ENCODE peak calls at places on chromosomes 12 and 14, in eight cellular contexts. One of them, this sample, is unnamed.
A peak's percentile ranks its signal among the peaks of the same experiment; 100 is the strongest.

GRCh38 chr14:105080161-105080560 is 14.9 kb upstream of the GPR132 start:
- DNase-seq in OCI-LY7: no peak
- DNase-seq in lower lobe of right lung: no peak
- DNase-seq in Karpas-422: no peak
- DNase-seq in pancreas: no peak
- DNase-seq in uterus: no peak
- DNase-seq in testis: no peak
- DNase-seq in WERI-Rb-1: no peak
- DNase-seq in this sample: peak; percentile 38

GRCh38 chr14:85463512-85463911 is 66.4 kb upstream of the FLRT2 start:
- DNase-seq in pancreas: no peak
- DNase-seq in uterus: no peak
- DNase-seq in lower lobe of right lung: peak; percentile 51
- DNase-seq in OCI-LY7: no peak
- DNase-seq in WERI-Rb-1: no peak
- DNase-seq in Karpas-422: no peak
- DNase-seq in testis: no peak
- DNase-seq in this sample: no peak

GRCh38 chr12:2291182-2291832 is 238.5 kb downstream of the CACNA1C start:
- DNase-seq in Karpas-422: peak; percentile 86
- DNase-seq in lower lobe of right lung: no peak
- DNase-seq in testis: peak; percentile 51
- DNase-seq in uterus: no peak
- DNase-seq in WERI-Rb-1: peak; percentile 48
- DNase-seq in pancreas: no peak
- DNase-seq in OCI-LY7: peak; percentile 78
- DNase-seq in this sample: no peak

GRCh38 chr12:89461190-89461589 is 63.4 kb downstream of the GALNT4 start:
- DNase-seq in lower lobe of right lung: no peak
- DNase-seq in WERI-Rb-1: no peak
- DNase-seq in testis: no peak
- DNase-seq in pancreas: no peak
- DNase-seq in uterus: no peak
- DNase-seq in OCI-LY7: no peak
- DNase-seq in Karpas-422: no peak
- DNase-seq in this sample: no peak

GRCh38 chr14:22994762-22995275 is 12.5 kb upstream of the AJUBA start:
- DNase-seq in lower lobe of right lung: peak; percentile 61
- DNase-seq in pancreas: no peak
- DNase-seq in testis: peak; percentile 66
- DNase-seq in uterus: peak; percentile 42
- DNase-seq in WERI-Rb-1: peak; percentile 54
- DNase-seq in Karpas-422: peak; percentile 79
- DNase-seq in OCI-LY7: peak; percentile 60
- DNase-seq in this sample: no peak

GRCh38 chr12:49962861-49963765 is 1.4 kb downstream of the AQP5 start:
- DNase-seq in OCI-LY7: no peak
- DNase-seq in testis: peak; percentile 49
- DNase-seq in uterus: no peak
- DNase-seq in WERI-Rb-1: no peak
- DNase-seq in Karpas-422: peak; percentile 96
- DNase-seq in pancreas: peak; percentile 96
- DNase-seq in lower lobe of right lung: peak; percentile 84
- DNase-seq in this sample: peak; percentile 68

GRCh38 chr14:73634333-73634833 is 10.4 kb upstream of the DNAL1 start:
- DNase-seq in OCI-LY7: no peak
- DNase-seq in Karpas-422: no peak
- DNase-seq in testis: peak; percentile 70
- DNase-seq in lower lobe of right lung: peak; percentile 55
- DNase-seq in pancreas: no peak
- DNase-seq in WERI-Rb-1: peak; percentile 45
- DNase-seq in uterus: no peak
- DNase-seq in this sample: no peak

GRCh38 chr14:61918998-61919397 is 156.8 kb downstream of the SNAPC1 start:
- DNase-seq in OCI-LY7: no peak
- DNase-seq in pancreas: no peak
- DNase-seq in WERI-Rb-1: no peak
- DNase-seq in testis: no peak
- DNase-seq in uterus: no peak
- DNase-seq in Karpas-422: no peak
- DNase-seq in lower lobe of right lung: no peak
- DNase-seq in this sample: no peak

GRCh38 chr14:72732022-72732780 is 161.7 kb downstream of the DPF3 start:
- DNase-seq in pancreas: no peak
- DNase-seq in Karpas-422: no peak
- DNase-seq in WERI-Rb-1: no peak
- DNase-seq in testis: no peak
- DNase-seq in OCI-LY7: no peak
- DNase-seq in uterus: no peak
- DNase-seq in lower lobe of right lung: no peak
- DNase-seq in this sample: no peak

GRCh38 chr12:103698752-103699540 is 111.9 kb downstream of the STAB2 start:
- DNase-seq in OCI-LY7: no peak
- DNase-seq in WERI-Rb-1: no peak
- DNase-seq in pancreas: no peak
- DNase-seq in uterus: no peak
- DNase-seq in lower lobe of right lung: no peak
- DNase-seq in testis: no peak
- DNase-seq in Karpas-422: no peak
- DNase-seq in this sample: no peak

GRCh38 chr14:55512421-55512820 is 67.6 kb upstream of the KTN1 start:
- DNase-seq in WERI-Rb-1: no peak
- DNase-seq in pancreas: no peak
- DNase-seq in Karpas-422: no peak
- DNase-seq in OCI-LY7: no peak
- DNase-seq in testis: no peak
- DNase-seq in uterus: no peak
- DNase-seq in lower lobe of right lung: no peak
- DNase-seq in this sample: no peak

GRCh38 chr14:21455592-21455911 is 371 bp downstream of the CHD8 start:
- DNase-seq in lower lobe of right lung: no peak
- DNase-seq in pancreas: no peak
- DNase-seq in OCI-LY7: no peak
- DNase-seq in WERI-Rb-1: no peak
- DNase-seq in Karpas-422: no peak
- DNase-seq in testis: no peak
- DNase-seq in uterus: no peak
- DNase-seq in this sample: no peak

DNA sequence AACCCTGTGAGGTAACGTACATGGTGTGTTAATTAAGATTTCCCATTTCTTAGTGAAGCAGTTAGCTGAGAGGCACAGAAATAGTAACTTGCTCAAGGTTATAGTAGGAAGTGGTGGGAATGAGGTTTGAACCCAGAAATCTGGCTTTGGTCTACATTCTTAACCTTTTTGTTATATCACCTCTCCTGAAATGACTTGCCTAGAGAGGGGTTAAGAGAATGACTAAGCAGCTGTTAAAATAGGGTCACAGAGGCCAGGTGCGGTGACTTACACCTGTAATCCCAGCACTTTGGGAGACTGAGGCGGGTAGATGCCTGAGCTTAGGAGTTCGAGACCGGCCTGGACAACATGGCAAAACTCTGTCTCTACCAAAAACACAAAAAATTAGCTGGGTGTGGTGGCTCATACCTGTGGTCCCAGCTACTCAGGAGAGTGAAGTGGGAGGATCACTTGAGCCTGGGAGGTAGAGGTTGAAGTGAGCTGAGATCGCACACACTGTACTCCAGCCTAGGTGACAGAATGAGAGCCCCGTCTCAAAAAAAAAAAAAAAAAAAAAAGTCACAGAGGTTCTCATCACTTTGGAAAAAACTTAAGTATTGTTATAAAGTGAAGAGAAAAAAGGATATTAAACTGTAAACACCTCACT is 57.6 kb upstream of the RD3L start:
- DNase-seq in OCI-LY7: no peak
- DNase-seq in WERI-Rb-1: no peak
- DNase-seq in pancreas: no peak
- DNase-seq in Karpas-422: no peak
- DNase-seq in lower lobe of right lung: no peak
- DNase-seq in testis: no peak
- DNase-seq in uterus: no peak
- DNase-seq in this sample: no peak
- H3K36me3 ChIP-seq in OCI-LY7: no peaks in the 10 kb centered on the region
- H3K36me3 ChIP-seq in WERI-Rb-1: no peaks in the 10 kb centered on the region
- H3K36me3 ChIP-seq in pancreas: no peaks in the 10 kb centered on the region
- H3K36me3 ChIP-seq in Karpas-422: no peaks in the 10 kb centered on the region
- H3K36me3 ChIP-seq in lower lobe of right lung: no peaks in the 10 kb centered on the region
- H3K36me3 ChIP-seq in testis: no peaks in the 10 kb centered on the region
- H3K36me3 ChIP-seq in uterus: no peaks in the 10 kb centered on the region
- H3K36me3 ChIP-seq in this sample: no peaks in the 10 kb centered on the region

GRCh38 chr14:64541261-64541970 is 875 bp downstream of the HSPA2 start:
- DNase-seq in testis: peak; percentile 29
- DNase-seq in OCI-LY7: no peak
- DNase-seq in Karpas-422: no peak
- DNase-seq in WERI-Rb-1: no peak
- DNase-seq in lower lobe of right lung: peak; percentile 58
- DNase-seq in uterus: peak; percentile 42
- DNase-seq in pancreas: peak; percentile 60
- DNase-seq in this sample: peak; percentile 81
- H3K4me3 ChIP-seq in testis: peak overlapping the region; percentile 68
- H3K4me3 ChIP-seq in OCI-LY7: no peak overlapping the region
- H3K4me3 ChIP-seq in Karpas-422: no peak overlapping the region
- H3K4me3 ChIP-seq in WERI-Rb-1: no peak overlapping the region
- H3K4me3 ChIP-seq in lower lobe of right lung: peak overlapping the region; percentile 78
- H3K4me3 ChIP-seq in uterus: peak overlapping the region; percentile 36
- H3K4me3 ChIP-seq in pancreas: peak overlapping the region; percentile 22
- H3K4me3 ChIP-seq in this sample: peak overlapping the region; percentile 13

DNA sequence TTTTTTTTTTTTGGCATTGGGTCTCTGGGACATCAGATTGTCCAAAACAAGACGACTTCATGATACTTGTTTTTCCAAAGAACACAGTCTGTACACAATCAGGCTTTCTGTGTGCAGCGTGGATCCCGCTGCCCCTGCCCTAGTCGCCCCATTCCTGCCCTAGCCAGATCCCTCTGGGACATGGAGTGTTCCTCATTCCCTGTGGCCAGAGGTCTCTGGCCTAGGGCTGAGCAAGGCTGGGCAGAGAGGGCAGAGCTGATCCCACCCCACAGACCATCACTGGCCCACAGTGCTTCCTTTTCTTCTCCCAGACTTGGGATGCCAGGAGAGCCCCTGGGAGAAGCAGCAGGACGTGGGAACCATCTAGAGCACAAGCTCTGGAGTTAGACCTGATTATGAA is 20.9 kb upstream of the EIF2B2 start:
- DNase-seq in WERI-Rb-1: no peak
- DNase-seq in testis: peak; percentile 7
- DNase-seq in OCI-LY7: no peak
- DNase-seq in lower lobe of right lung: no peak
- DNase-seq in pancreas: no peak
- DNase-seq in uterus: no peak
- DNase-seq in Karpas-422: no peak
- DNase-seq in this sample: peak; percentile 70
- H3K36me3 ChIP-seq in WERI-Rb-1: no peaks in the 10 kb centered on the region
- H3K36me3 ChIP-seq in testis: no peaks in the 10 kb centered on the region
- H3K36me3 ChIP-seq in OCI-LY7: no peaks in the 10 kb centered on the region
- H3K36me3 ChIP-seq in lower lobe of right lung: no peaks in the 10 kb centered on the region
- H3K36me3 ChIP-seq in pancreas: no peaks in the 10 kb centered on the region
- H3K36me3 ChIP-seq in uterus: no peaks in the 10 kb centered on the region
- H3K36me3 ChIP-seq in Karpas-422: no peaks in the 10 kb centered on the region
- H3K36me3 ChIP-seq in this sample: no peaks in the 10 kb centered on the region

DNA sequence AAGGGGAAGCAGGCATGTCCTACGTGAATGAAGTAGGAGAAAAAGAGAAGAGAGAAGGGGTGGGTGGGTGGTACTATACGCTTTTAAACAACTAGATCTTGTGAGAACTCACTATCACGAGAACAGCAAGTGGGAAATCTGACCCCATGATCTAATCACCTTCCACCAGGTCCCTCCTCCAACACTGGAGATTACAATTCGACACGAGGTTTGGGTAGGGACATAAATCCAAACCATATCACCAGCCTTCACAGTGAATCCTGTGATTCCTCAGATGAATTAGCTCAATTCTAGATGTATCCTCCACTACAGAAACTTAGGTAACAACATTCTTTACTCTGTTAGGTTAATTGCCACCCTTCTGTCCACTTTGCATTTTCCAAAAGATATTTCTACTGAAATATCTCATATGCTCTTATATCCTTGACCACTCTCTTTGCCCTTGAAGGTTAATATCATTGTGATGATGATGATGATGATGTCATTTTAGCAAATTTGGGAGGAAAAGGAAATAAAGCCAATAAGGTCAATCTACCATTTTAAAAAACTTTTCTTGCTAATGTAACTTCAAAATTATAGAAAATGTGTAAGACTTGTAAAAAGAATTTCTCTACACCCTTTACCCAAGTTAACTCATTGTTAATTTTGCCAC is 23.2 kb upstream of the CCNT1 start:
- DNase-seq in OCI-LY7: no peak
- DNase-seq in testis: no peak
- DNase-seq in Karpas-422: no peak
- DNase-seq in lower lobe of right lung: no peak
- DNase-seq in pancreas: no peak
- DNase-seq in uterus: no peak
- DNase-seq in WERI-Rb-1: no peak
- DNase-seq in this sample: no peak
- H3K4me3 ChIP-seq in OCI-LY7: no peak overlapping the region
- H3K4me3 ChIP-seq in testis: no peak overlapping the region
- H3K4me3 ChIP-seq in Karpas-422: no peak overlapping the region
- H3K4me3 ChIP-seq in lower lobe of right lung: no peak overlapping the region
- H3K4me3 ChIP-seq in pancreas: no peak overlapping the region
- H3K4me3 ChIP-seq in uterus: no peak overlapping the region
- H3K4me3 ChIP-seq in WERI-Rb-1: no peak overlapping the region
- H3K4me3 ChIP-seq in this sample: no peak overlapping the region

DNA sequence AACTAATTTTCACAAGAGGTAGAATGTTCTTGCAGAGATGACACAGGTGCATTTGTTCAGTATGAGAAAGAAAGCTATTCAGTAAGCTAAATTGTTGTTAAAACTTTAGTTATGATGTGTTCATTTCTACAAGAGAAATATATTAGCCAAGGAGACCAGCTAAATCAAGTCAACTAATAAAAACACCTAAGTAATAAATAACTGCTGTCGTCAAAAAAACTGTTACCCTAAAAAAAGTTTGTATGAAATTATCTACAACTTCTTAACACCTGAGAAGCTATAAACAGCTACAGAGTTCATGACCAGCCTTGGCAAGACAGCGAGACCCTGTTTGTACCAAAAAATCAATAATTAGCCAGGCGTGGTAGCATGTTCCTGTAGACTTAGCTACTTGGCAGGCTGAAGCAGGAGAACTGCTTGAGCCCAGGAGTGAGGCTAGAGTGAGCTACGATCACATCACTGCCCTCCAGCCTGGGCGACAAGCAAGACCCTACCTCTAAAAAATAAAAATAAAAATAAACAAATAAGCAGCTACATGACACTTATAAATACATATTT is 67.6 kb upstream of the AP4S1 start:
- DNase-seq in WERI-Rb-1: no peak
- DNase-seq in lower lobe of right lung: no peak
- DNase-seq in uterus: no peak
- DNase-seq in OCI-LY7: no peak
- DNase-seq in testis: no peak
- DNase-seq in Karpas-422: no peak
- DNase-seq in pancreas: peak; percentile 30
- DNase-seq in this sample: no peak
- H3K36me3 ChIP-seq in WERI-Rb-1: peaks cover 14% of the 10 kb centered on the region
- H3K36me3 ChIP-seq in lower lobe of right lung: peaks cover 30% of the 10 kb centered on the region
- H3K36me3 ChIP-seq in uterus: no peaks in the 10 kb centered on the region
- H3K36me3 ChIP-seq in OCI-LY7: peaks cover 31% of the 10 kb centered on the region
- H3K36me3 ChIP-seq in testis: no peaks in the 10 kb centered on the region
- H3K36me3 ChIP-seq in Karpas-422: peaks cover 24% of the 10 kb centered on the region
- H3K36me3 ChIP-seq in pancreas: no peaks in the 10 kb centered on the region
- H3K36me3 ChIP-seq in this sample: no peaks in the 10 kb centered on the region